ENCODE peak calls at places on chromosomes 3 and 15, in five cellular contexts. Y, L, R, G and U are unnamed samples.

GRCh38 chr3:147414369-147415135 is 5.4 kb downstream of the ZIC1 start:
- DNase-seq in Y (no peak), L (no peak), R (no peak), G (no peak), U (no peak)

GRCh38 chr3:136018876-136019275 is 53.3 kb downstream of the PPP2R3A start:
- DNase-seq in Y (peak), L (peak), R (peak), G (no peak), U (no peak)

GRCh38 chr3:61805510-61806080 is 244.2 kb downstream of the PTPRG start:
- DNase-seq in Y (no peak), L (peak), R (no peak), G (no peak), U (no peak)

GRCh38 chr3:32510075-32510724 is 7.5 kb upstream of the CMTM6 start:
- DNase-seq in Y (peak), L (peak), R (peak), G (peak), U (peak)

GRCh38 chr3:175005193-175005592 is 146.1 kb downstream of the NAALADL2 start:
- DNase-seq in Y (no peak), L (no peak), R (no peak), G (no peak), U (no peak)

GRCh38 chr3:4904801-4905695 is 74.2 kb upstream of the BHLHE40 start:
- DNase-seq in Y (no peak), L (peak), R (peak), G (peak), U (no peak)

GRCh38 chr3:48440590-48440958 is 517 bp downstream of the TMA7 start:
- DNase-seq in Y (no peak), L (peak), R (peak), G (no peak), U (no peak)

GRCh38 chr15:73941449-73941848 is 15.2 kb downstream of the LOXL1 start:
- DNase-seq in Y (no peak), L (no peak), R (no peak), G (no peak), U (no peak)

GRCh38 chr3:135503429-135504083 is 462.0 kb upstream of the PPP2R3A start:
- DNase-seq in Y (peak), L (peak), R (peak), G (peak), U (peak)

GRCh38 chr15:45919806-45920205 is 285.0 kb downstream of the SQOR start:
- DNase-seq in Y (no peak), L (peak), R (peak), G (peak), U (no peak)